ENCODE peak calls at places on chromosome 7, in ten cellular contexts. One of them, this sample, is unnamed.

GRCh38 chr7:98341106-98341505 is 59.6 kb downstream of the BRI3 start:
- DNase-seq in body of pancreas: no peak
- DNase-seq in osteocyte: no peak
- DNase-seq in cardiac muscle cell: no peak
- DNase-seq in stomach: no peak
- DNase-seq in GM12865: no peak
- DNase-seq in WTC11: no peak
- DNase-seq in fibroblast of lung: peak; percentile 28
- DNase-seq in pancreas: no peak
- DNase-seq in endothelial cell: no peak
- DNase-seq in this sample: no peak

GRCh38 chr7:131859162-131859821 is 302.9 kb upstream of the PODXL start:
- DNase-seq in body of pancreas: peak; percentile 71
- DNase-seq in osteocyte: peak; percentile 90
- DNase-seq in cardiac muscle cell: peak; percentile 80
- DNase-seq in stomach: peak; percentile 70
- DNase-seq in GM12865: peak; percentile 61
- DNase-seq in WTC11: peak; percentile 83
- DNase-seq in fibroblast of lung: peak; percentile 61
- DNase-seq in pancreas: peak; percentile 73
- DNase-seq in endothelial cell: peak; percentile 82
- DNase-seq in this sample: peak; percentile 83

GRCh38 chr7:139871276-139871675 is 42.2 kb downstream of the TBXAS1 start:
- DNase-seq in body of pancreas: no peak
- DNase-seq in osteocyte: no peak
- DNase-seq in cardiac muscle cell: peak; percentile 71
- DNase-seq in stomach: no peak
- DNase-seq in GM12865: no peak
- DNase-seq in WTC11: no peak
- DNase-seq in fibroblast of lung: peak; percentile 95
- DNase-seq in pancreas: no peak
- DNase-seq in endothelial cell: no peak
- DNase-seq in this sample: no peak

GRCh38 chr7:53350241-53350640 is 314.8 kb downstream of the POM121L12 start:
- DNase-seq in body of pancreas: peak; percentile 3
- DNase-seq in osteocyte: no peak
- DNase-seq in cardiac muscle cell: no peak
- DNase-seq in stomach: no peak
- DNase-seq in GM12865: no peak
- DNase-seq in WTC11: peak; percentile 87
- DNase-seq in fibroblast of lung: no peak
- DNase-seq in pancreas: peak; percentile 12
- DNase-seq in endothelial cell: peak; percentile 75
- DNase-seq in this sample: peak; percentile 87

GRCh38 chr7:38102486-38102885 is 75.6 kb upstream of the STARD3NL start:
- DNase-seq in body of pancreas: no peak
- DNase-seq in osteocyte: no peak
- DNase-seq in cardiac muscle cell: peak; percentile 36
- DNase-seq in stomach: no peak
- DNase-seq in GM12865: no peak
- DNase-seq in WTC11: no peak
- DNase-seq in fibroblast of lung: peak; percentile 13
- DNase-seq in pancreas: no peak
- DNase-seq in endothelial cell: no peak
- DNase-seq in this sample: no peak

GRCh38 chr7:353746-354325 is 63.9 kb downstream of the FOXL3 start:
- DNase-seq in body of pancreas: no peak
- DNase-seq in osteocyte: no peak
- DNase-seq in cardiac muscle cell: no peak
- DNase-seq in stomach: no peak
- DNase-seq in GM12865: no peak
- DNase-seq in WTC11: no peak
- DNase-seq in fibroblast of lung: no peak
- DNase-seq in pancreas: no peak
- DNase-seq in endothelial cell: no peak
- DNase-seq in this sample: no peak

GRCh38 chr7:128881458-128882125 is 18.9 kb downstream of the ATP6V1F start:
- DNase-seq in body of pancreas: no peak
- DNase-seq in osteocyte: no peak
- DNase-seq in cardiac muscle cell: no peak
- DNase-seq in stomach: no peak
- DNase-seq in GM12865: no peak
- DNase-seq in WTC11: no peak
- DNase-seq in fibroblast of lung: no peak
- DNase-seq in pancreas: no peak
- DNase-seq in endothelial cell: no peak
- DNase-seq in this sample: no peak

GRCh38 chr7:138828302-138828701 is 30.3 kb upstream of the ATP6V0A4 start:
- DNase-seq in body of pancreas: no peak
- DNase-seq in osteocyte: no peak
- DNase-seq in cardiac muscle cell: no peak
- DNase-seq in stomach: no peak
- DNase-seq in GM12865: no peak
- DNase-seq in WTC11: no peak
- DNase-seq in fibroblast of lung: no peak
- DNase-seq in pancreas: no peak
- DNase-seq in endothelial cell: no peak
- DNase-seq in this sample: no peak

GRCh38 chr7:158008267-158008666 is 579.4 kb downstream of the PTPRN2 start:
- DNase-seq in body of pancreas: no peak
- DNase-seq in osteocyte: no peak
- DNase-seq in cardiac muscle cell: no peak
- DNase-seq in stomach: no peak
- DNase-seq in GM12865: no peak
- DNase-seq in WTC11: no peak
- DNase-seq in fibroblast of lung: no peak
- DNase-seq in pancreas: no peak
- DNase-seq in endothelial cell: no peak
- DNase-seq in this sample: no peak

GRCh38 chr7:158013085-158013668 is 574.4 kb downstream of the PTPRN2 start:
- DNase-seq in body of pancreas: no peak
- DNase-seq in osteocyte: no peak
- DNase-seq in cardiac muscle cell: no peak
- DNase-seq in stomach: no peak
- DNase-seq in GM12865: no peak
- DNase-seq in WTC11: no peak
- DNase-seq in fibroblast of lung: no peak
- DNase-seq in pancreas: no peak
- DNase-seq in endothelial cell: no peak
- DNase-seq in this sample: no peak

GRCh38 chr7:158009886-158010285 is 577.7 kb downstream of the PTPRN2 start:
- DNase-seq in body of pancreas: no peak
- DNase-seq in osteocyte: no peak
- DNase-seq in cardiac muscle cell: no peak
- DNase-seq in stomach: no peak
- DNase-seq in GM12865: no peak
- DNase-seq in WTC11: no peak
- DNase-seq in fibroblast of lung: no peak
- DNase-seq in pancreas: no peak
- DNase-seq in endothelial cell: no peak
- DNase-seq in this sample: no peak

GRCh38 chr7:158011941-158012340 is 575.7 kb downstream of the PTPRN2 start:
- DNase-seq in body of pancreas: no peak
- DNase-seq in osteocyte: no peak
- DNase-seq in cardiac muscle cell: no peak
- DNase-seq in stomach: no peak
- DNase-seq in GM12865: no peak
- DNase-seq in WTC11: no peak
- DNase-seq in fibroblast of lung: no peak
- DNase-seq in pancreas: no peak
- DNase-seq in endothelial cell: no peak
- DNase-seq in this sample: no peak

DNA sequence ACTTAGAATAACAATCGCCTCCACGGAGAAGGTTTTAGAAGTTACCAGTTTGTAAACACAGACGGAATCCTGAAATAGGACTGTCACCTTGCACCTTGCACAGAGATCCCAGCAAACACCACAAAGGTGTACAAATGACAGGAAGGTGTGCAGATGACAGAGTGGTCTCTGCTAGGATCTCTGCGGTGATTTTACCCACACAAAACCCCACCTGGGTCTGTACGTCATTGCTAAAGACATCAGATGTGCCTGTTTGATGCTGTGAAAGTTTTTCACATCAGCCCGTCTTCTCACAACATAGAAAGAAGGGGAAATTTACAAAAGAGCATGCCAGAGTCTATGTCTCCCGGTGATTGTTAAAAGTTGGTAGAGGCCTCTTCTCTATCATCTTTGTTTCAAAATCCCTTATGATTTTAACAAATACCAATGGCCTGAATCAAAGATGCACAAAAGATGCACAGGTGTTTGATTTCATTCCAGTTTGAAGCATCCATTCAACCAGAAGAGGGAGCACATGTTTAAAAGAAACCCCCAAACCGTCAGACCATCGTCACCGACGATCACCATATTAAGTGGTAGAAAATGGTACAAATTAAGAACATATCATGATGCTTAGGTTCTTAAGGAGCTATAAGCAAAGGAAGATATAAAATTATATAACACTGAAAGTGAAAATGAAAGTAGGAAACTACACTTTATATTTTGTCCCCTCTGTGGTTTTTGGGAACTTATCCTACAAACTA is 576.5 kb downstream of the PTPRN2 start:
- DNase-seq in body of pancreas: no peak
- DNase-seq in osteocyte: no peak
- DNase-seq in cardiac muscle cell: no peak
- DNase-seq in stomach: no peak
- DNase-seq in GM12865: no peak
- DNase-seq in WTC11: no peak
- DNase-seq in fibroblast of lung: no peak
- DNase-seq in pancreas: no peak
- DNase-seq in endothelial cell: no peak
- DNase-seq in this sample: no peak
- TF ChIP-seq CTCF in body of pancreas: no peak
- TF ChIP-seq CTCF in osteocyte: no peak
- TF ChIP-seq CTCF in cardiac muscle cell: no peak
- TF ChIP-seq CTCF in stomach: no peak
- TF ChIP-seq CTCF in GM12865: no peak
- TF ChIP-seq CTCF in WTC11: no peak
- TF ChIP-seq CTCF in fibroblast of lung: no peak
- TF ChIP-seq CTCF in pancreas: no peak
- TF ChIP-seq CTCF in endothelial cell: no peak
- TF ChIP-seq CTCF in this sample: no peak

DNA sequence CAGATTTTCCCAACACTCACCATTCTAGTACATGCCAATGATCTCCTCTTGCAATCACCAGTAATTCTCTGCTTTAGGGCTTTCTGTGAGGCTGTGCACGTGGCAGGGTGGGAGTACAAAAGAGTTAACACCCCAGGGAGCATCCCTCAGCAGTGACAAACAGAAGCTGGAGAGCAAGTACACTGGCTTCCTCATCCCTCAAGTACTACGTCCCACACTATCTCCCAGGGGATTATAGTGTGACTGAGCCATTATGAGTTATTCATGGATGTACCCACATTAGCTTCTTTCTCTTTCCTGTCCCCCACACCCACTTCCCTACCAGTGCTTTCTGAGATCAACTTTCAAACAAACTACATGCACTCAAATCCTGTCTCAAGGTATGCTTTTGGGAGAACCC is 1216.5 kb upstream of the AUTS2 start:
- DNase-seq in body of pancreas: no peak
- DNase-seq in osteocyte: no peak
- DNase-seq in cardiac muscle cell: no peak
- DNase-seq in stomach: no peak
- DNase-seq in GM12865: no peak
- DNase-seq in WTC11: no peak
- DNase-seq in fibroblast of lung: no peak
- DNase-seq in pancreas: no peak
- DNase-seq in endothelial cell: no peak
- DNase-seq in this sample: no peak
- TF ChIP-seq CTCF in body of pancreas: no peak
- TF ChIP-seq CTCF in osteocyte: no peak
- TF ChIP-seq CTCF in cardiac muscle cell: no peak
- TF ChIP-seq CTCF in stomach: no peak
- TF ChIP-seq CTCF in GM12865: no peak
- TF ChIP-seq CTCF in WTC11: no peak
- TF ChIP-seq CTCF in fibroblast of lung: no peak
- TF ChIP-seq CTCF in pancreas: no peak
- TF ChIP-seq CTCF in endothelial cell: no peak
- TF ChIP-seq CTCF in this sample: no peak

GRCh38 chr7:150916670-150917069 is 61.5 kb downstream of the KCNH2 start:
- DNase-seq in body of pancreas: no peak
- DNase-seq in osteocyte: no peak
- DNase-seq in cardiac muscle cell: no peak
- DNase-seq in stomach: peak; percentile 19
- DNase-seq in GM12865: no peak
- DNase-seq in WTC11: no peak
- DNase-seq in fibroblast of lung: no peak
- DNase-seq in pancreas: no peak
- DNase-seq in endothelial cell: no peak
- DNase-seq in this sample: no peak
- TF ChIP-seq CTCF in body of pancreas: no peak
- TF ChIP-seq CTCF in osteocyte: no peak
- TF ChIP-seq CTCF in cardiac muscle cell: no peak
- TF ChIP-seq CTCF in stomach: no peak
- TF ChIP-seq CTCF in GM12865: no peak
- TF ChIP-seq CTCF in WTC11: no peak
- TF ChIP-seq CTCF in fibroblast of lung: no peak
- TF ChIP-seq CTCF in pancreas: no peak
- TF ChIP-seq CTCF in endothelial cell: no peak
- TF ChIP-seq CTCF in this sample: no peak

GRCh38 chr7:8379264-8379663 is 54.1 kb upstream of the NXPH1 start:
- DNase-seq in body of pancreas: peak; percentile 37
- DNase-seq in osteocyte: no peak
- DNase-seq in cardiac muscle cell: no peak
- DNase-seq in stomach: no peak
- DNase-seq in GM12865: no peak
- DNase-seq in WTC11: no peak
- DNase-seq in fibroblast of lung: no peak
- DNase-seq in pancreas: no peak
- DNase-seq in endothelial cell: no peak
- DNase-seq in this sample: peak; percentile 70

GRCh38 chr7:8373856-8374255 is 59.6 kb upstream of the NXPH1 start:
- DNase-seq in body of pancreas: no peak
- DNase-seq in osteocyte: no peak
- DNase-seq in cardiac muscle cell: no peak
- DNase-seq in stomach: no peak
- DNase-seq in GM12865: no peak
- DNase-seq in WTC11: peak; percentile 19
- DNase-seq in fibroblast of lung: no peak
- DNase-seq in pancreas: no peak
- DNase-seq in endothelial cell: no peak
- DNase-seq in this sample: no peak

GRCh38 chr7:8380130-8380529 is 53.3 kb upstream of the NXPH1 start:
- DNase-seq in body of pancreas: no peak
- DNase-seq in osteocyte: no peak
- DNase-seq in cardiac muscle cell: no peak
- DNase-seq in stomach: no peak
- DNase-seq in GM12865: no peak
- DNase-seq in WTC11: no peak
- DNase-seq in fibroblast of lung: no peak
- DNase-seq in pancreas: no peak
- DNase-seq in endothelial cell: no peak
- DNase-seq in this sample: no peak

DNA sequence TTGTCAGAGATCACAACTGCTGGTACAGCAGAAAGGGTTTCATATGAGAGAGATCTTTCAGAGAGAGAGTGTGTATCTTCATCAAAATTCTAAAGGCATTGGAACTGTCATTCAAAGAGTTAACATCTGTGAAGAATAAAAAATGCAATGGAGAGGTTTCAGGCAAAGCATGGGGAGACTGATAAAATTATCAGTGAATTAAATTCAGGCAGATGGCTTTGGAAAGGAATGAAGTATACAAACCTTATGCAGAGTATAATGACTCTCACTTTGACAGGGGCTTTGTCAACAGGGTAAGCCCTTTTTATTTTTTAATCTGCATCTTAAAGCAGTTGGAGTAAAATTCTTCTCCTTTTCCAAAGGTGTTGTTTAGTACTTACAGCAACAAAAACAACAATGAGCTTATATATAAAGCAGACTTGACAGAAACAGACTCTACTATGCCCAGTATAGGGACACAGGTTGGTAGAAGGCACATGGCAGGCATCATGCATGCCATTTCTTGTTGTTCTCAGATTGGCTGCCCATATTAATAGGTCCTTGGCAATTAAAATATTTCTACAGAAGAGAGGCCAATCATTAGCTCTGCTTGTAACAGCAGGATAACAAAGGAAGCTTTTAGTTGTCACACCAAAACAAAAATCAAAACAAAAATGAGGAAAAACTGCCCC is 54.9 kb upstream of the NXPH1 start:
- DNase-seq in body of pancreas: no peak
- DNase-seq in osteocyte: no peak
- DNase-seq in cardiac muscle cell: no peak
- DNase-seq in stomach: no peak
- DNase-seq in GM12865: no peak
- DNase-seq in WTC11: no peak
- DNase-seq in fibroblast of lung: no peak
- DNase-seq in pancreas: no peak
- DNase-seq in endothelial cell: no peak
- DNase-seq in this sample: no peak
- TF ChIP-seq CTCF in body of pancreas: no peak
- TF ChIP-seq CTCF in osteocyte: no peak
- TF ChIP-seq CTCF in cardiac muscle cell: no peak
- TF ChIP-seq CTCF in stomach: no peak
- TF ChIP-seq CTCF in GM12865: no peak
- TF ChIP-seq CTCF in WTC11: no peak
- TF ChIP-seq CTCF in fibroblast of lung: no peak
- TF ChIP-seq CTCF in pancreas: no peak
- TF ChIP-seq CTCF in endothelial cell: no peak
- TF ChIP-seq CTCF in this sample: no peak

This sample was measured in glutamatergic neuron.